ENCODE peak calls at places on chromosomes 1 and 21, in five cellular contexts. B is fibroblast of pulmonary artery; M is HTR-8/SVneo; A is CD4-positive, alpha-beta memory T cell; R is effector memory CD8-positive, alpha-beta T cell. H is an unnamed sample.

GRCh38 chr1:84972377-84972987 is 24.4 kb downstream of the MCOLN2 start:
- DNase-seq in A (no peak), R (no peak), M (no peak), B (no peak), H (no peak)

GRCh38 chr1:27816921-27817630 is 13.5 kb upstream of the PPP1R8 start:
- DNase-seq in A (no peak), B (peak; percentile 77), R (no peak), M (no peak), H (peak; percentile 79)

GRCh38 chr1:208179303-208179702 is 64.9 kb downstream of the PLXNA2 start:
- DNase-seq in A (no peak), M (no peak), R (no peak), B (no peak), H (no peak)

GRCh38 chr1:170863600-170863999 is 71.7 kb upstream of the MROH9 start:
- DNase-seq in A (no peak), R (no peak), B (no peak), M (no peak), H (no peak)

GRCh38 chr1:239587066-239587465 is 200.7 kb downstream of the CHRM3 start:
- DNase-seq in R (peak; percentile 12), A (peak; percentile 50), B (no peak), M (no peak), H (no peak)

GRCh38 chr1:30895942-30896660 is 12.5 kb downstream of the SDC3 start:
- DNase-seq in M (no peak), B (no peak), R (no peak), A (no peak), H (peak; percentile 58)

GRCh38 chr1:58896211-58897183 is 112.7 kb upstream of the JUN start:
- DNase-seq in R (no peak), B (no peak), M (no peak), A (no peak), H (no peak)

GRCh38 chr1:59638172-59638800 is 176.5 kb upstream of the HOOK1 start:
- DNase-seq in R (no peak), B (peak; percentile 66), A (no peak), M (no peak), H (peak; percentile 77)

GRCh38 chr1:63779872-63780271 is 6.1 kb downstream of the ROR1 start:
- DNase-seq in R (no peak), B (peak; percentile 59), A (no peak), M (no peak), H (peak; percentile 62)

GRCh38 chr1:241744591-241744990 is 92.5 kb downstream of the WDR64 start:
- DNase-seq in B (no peak), M (no peak), A (no peak), R (no peak), H (no peak)

GRCh38 chr21:37032877-37033471 is 26.5 kb downstream of the RIPPLY3 start:
- DNase-seq in B (peak; percentile 53), R (no peak), M (peak; percentile 53), A (no peak), H (no peak)

GRCh38 chr1:54791880-54792522 is 9.1 kb downstream of the TTC22 start:
- DNase-seq in B (peak; percentile 49), R (no peak), A (no peak), M (no peak), H (peak; percentile 22)